ENCODE peak calls at places on chromosomes 7 and 10, in four cellular contexts. N is cardiac muscle cell, X is psoas muscle, V is H1. G is an unnamed sample.

GRCh38 chr7:45368129-45368807 is 205.9 kb upstream of the ADCY1 start:
- DNase-seq in N (no peak), X (no peak), V (no peak), G (no peak)

GRCh38 chr7:26090927-26091519 is 61.0 kb upstream of the NFE2L3 start:
- DNase-seq in N (peak; percentile 69), X (no peak), V (no peak), G (peak; percentile 42)

GRCh38 chr7:41188163-41189130 is 514.4 kb downstream of the INHBA start:
- DNase-seq in N (no peak), X (no peak), V (no peak), G (no peak)

GRCh38 chr10:113047963-113048781 is 98.1 kb downstream of the TCF7L2 start:
- DNase-seq in N (no peak), X (no peak), V (no peak), G (no peak)

GRCh38 chr7:107711301-107711700 is 32.6 kb upstream of the CBLL1 start:
- DNase-seq in N (no peak), X (no peak), V (no peak), G (no peak)

GRCh38 chr10:73920084-73920483 is 9.2 kb downstream of the PLAU start:
- DNase-seq in N (no peak), X (peak; percentile 68), V (no peak), G (no peak)

GRCh38 chr7:105016083-105017075 is 2.4 kb downstream of the KMT2E start:
- DNase-seq in N (no peak), X (no peak), V (no peak), G (no peak)

GRCh38 chr7:97179454-97180104 is 62.1 kb downstream of the SDHAF3 start:
- DNase-seq in N (peak; percentile 71), X (no peak), V (peak; percentile 17), G (peak; percentile 49)

GRCh38 chr7:127765150-127765549 is 113.2 kb downstream of the SND1 start:
- DNase-seq in N (no peak), X (no peak), V (no peak), G (no peak)

GRCh38 chr10:80553436-80553835 is 15.7 kb downstream of the SH2D4B start:
- DNase-seq in N (no peak), X (no peak), V (no peak), G (no peak)

GRCh38 chr10:89310092-89310886 is 8.4 kb downstream of the IFIT2 start:
- DNase-seq in N (no peak), X (no peak), V (no peak), G (no peak)

GRCh38 chr7:43536773-43537172 is 46.1 kb upstream of the STK17A start:
- DNase-seq in N (no peak), X (no peak), V (no peak), G (no peak)

GRCh38 chr10:58981051-58981450 is 195.4 kb upstream of the PHYHIPL start:
- DNase-seq in N (peak; percentile 3), X (no peak), V (no peak), G (no peak)

GRCh38 chr10:101292194-101293006 is 61.6 kb upstream of the BTRC start:
- DNase-seq in N (peak; percentile 52), X (no peak), V (no peak), G (no peak)

GRCh38 chr7:140214075-140214684 is 37.4 kb upstream of the KDM7A start:
- DNase-seq in N (no peak), X (peak; percentile 29), V (no peak), G (no peak)

GRCh38 chr10:26675873-26676257 is 21.6 kb upstream of the PDSS1 start:
- DNase-seq in N (no peak), X (no peak), V (no peak), G (no peak)

GRCh38 chr10:104479906-104480579 is 126.4 kb downstream of the CFAP58 start:
- DNase-seq in N (no peak), X (no peak), V (no peak), G (no peak)

GRCh38 chr10:92240289-92241157 is 50.4 kb downstream of the CPEB3 start:
- DNase-seq in N (peak; percentile 79), X (peak; percentile 26), V (no peak), G (peak; percentile 49)

GRCh38 chr10:1550291-1550595 is 187.1 kb downstream of the ADARB2 start:
- DNase-seq in N (no peak), X (no peak), V (no peak), G (no peak)

GRCh38 chr7:90771281-90771680 is 175.2 kb downstream of the CDK14 start:
- DNase-seq in N (no peak), X (no peak), V (no peak), G (no peak)

GRCh38 chr7:147564771-147565476 is 1025.6 kb upstream of the C7orf33 start:
- DNase-seq in N (no peak), X (no peak), V (no peak), G (no peak)

GRCh38 chr10:22308390-22308789 is 7.8 kb upstream of the COMMD3 start:
- DNase-seq in N (no peak), X (no peak), V (no peak), G (no peak)

GRCh38 chr10:125102821-125103220 is 57.5 kb downstream of the CTBP2 start:
- DNase-seq in N (no peak), X (no peak), V (no peak), G (no peak)

GRCh38 chr10:52706347-52707070 is 66.1 kb downstream of the MBL2 start:
- DNase-seq in N (no peak), X (no peak), V (no peak), G (no peak)

GRCh38 chr10:71223365-71224058 is 11.1 kb downstream of the UNC5B start:
- DNase-seq in N (no peak), X (no peak), V (no peak), G (no peak)

GRCh38 chr7:155373359-155374273 is 75.9 kb downstream of the INSIG1 start:
- DNase-seq in N (no peak), X (no peak), V (no peak), G (no peak)

GRCh38 chr7:45402480-45403218 is 171.5 kb upstream of the ADCY1 start:
- DNase-seq in N (no peak), X (no peak), V (no peak), G (no peak)

GRCh38 chr10:60615551-60615950 is 162.7 kb upstream of the CDK1 start:
- DNase-seq in N (no peak), X (no peak), V (no peak), G (no peak)

GRCh38 chr7:115009139-115009538 is 87.2 kb downstream of the MDFIC start:
- DNase-seq in N (no peak), X (no peak), V (no peak), G (peak; percentile 50)

GRCh38 chr7:132485600-132486594 is 90.4 kb downstream of the PLXNA4 start:
- DNase-seq in N (peak; percentile 26), X (peak; percentile 45), V (no peak), G (peak; percentile 80)
- H3K4me3 ChIP-seq in N (no peak overlapping the region), X (no peak overlapping the region), V (no peak overlapping the region), G (no peak overlapping the region)

GRCh38 chr7:68272507-68272906 is 1275.9 kb downstream of the TYW1 start:
- DNase-seq in N (no peak), X (no peak), V (no peak), G (no peak)
- H3K9me3 ChIP-seq in N (no peaks in the 10 kb centered on the region), X (no peaks in the 10 kb centered on the region), V (no peaks in the 10 kb centered on the region), G (no peaks in the 10 kb centered on the region)

GRCh38 chr7:100823534-100823933 is 3.8 kb downstream of the EPHB4 start:
- DNase-seq in N (no peak), X (no peak), V (no peak), G (no peak)

GRCh38 chr7:100823140-100823525 is 4.2 kb downstream of the EPHB4 start:
- DNase-seq in N (no peak), X (no peak), V (no peak), G (no peak)

GRCh38 chr7:100825215-100825671 is 2.1 kb downstream of the EPHB4 start:
- DNase-seq in N (peak; percentile 26), X (no peak), V (no peak), G (no peak)

GRCh38 chr7:100825760-100826545 is 1.4 kb downstream of the EPHB4 start:
- DNase-seq in N (peak; percentile 53), X (no peak), V (no peak), G (no peak)

DNA sequence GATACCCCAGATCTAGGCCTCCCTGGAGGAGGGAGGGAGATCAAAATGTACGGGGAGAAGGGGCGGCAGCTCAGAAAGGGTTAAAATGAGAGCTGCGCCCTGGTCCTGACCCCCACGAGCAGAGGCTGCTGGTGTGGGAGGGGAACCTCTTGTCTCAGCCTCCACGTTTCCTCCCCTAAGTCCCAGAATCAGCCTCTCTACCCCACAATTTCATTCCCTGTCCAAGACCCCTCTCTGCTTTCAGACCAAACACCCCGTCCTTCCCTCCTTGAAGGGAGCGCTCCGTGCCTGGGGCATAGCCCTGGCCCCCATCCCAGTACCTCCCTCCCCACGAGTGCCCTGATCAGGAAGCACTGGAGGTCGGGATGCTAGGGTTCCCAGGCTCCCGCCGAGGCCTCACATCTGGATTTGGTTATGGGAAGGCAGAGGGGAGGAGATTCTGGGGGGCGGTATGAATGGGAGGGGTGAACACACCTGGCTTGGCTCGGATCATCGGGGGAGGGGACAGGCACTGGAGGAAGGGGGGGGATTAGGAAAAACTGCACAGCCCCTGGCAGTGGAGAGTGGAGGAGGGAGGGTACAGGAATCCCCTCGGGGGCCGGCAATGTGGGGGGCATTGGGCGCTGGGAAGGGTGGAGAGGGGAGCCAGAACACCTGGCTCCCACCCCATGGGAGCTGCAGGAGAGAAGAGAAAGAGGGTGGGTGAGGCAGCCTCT is 2.7 kb downstream of the EPHB4 start:
- DNase-seq in N (no peak), X (no peak), V (no peak), G (no peak)
- H3K36me3 ChIP-seq in N (peaks cover 22% of the 10 kb centered on the region), X (no peaks in the 10 kb centered on the region), V (peaks cover 41% of the 10 kb centered on the region), G (no peaks in the 10 kb centered on the region)

GRCh38 chr10:132447446-132448247 is 50.6 kb downstream of the PWWP2B start:
- DNase-seq in N (no peak), X (no peak), V (no peak), G (peak; percentile 93)
- H3K4me3 ChIP-seq in N (no peak overlapping the region), X (no peak overlapping the region), V (no peak overlapping the region), G (peak overlapping the region; percentile 51)

DNA sequence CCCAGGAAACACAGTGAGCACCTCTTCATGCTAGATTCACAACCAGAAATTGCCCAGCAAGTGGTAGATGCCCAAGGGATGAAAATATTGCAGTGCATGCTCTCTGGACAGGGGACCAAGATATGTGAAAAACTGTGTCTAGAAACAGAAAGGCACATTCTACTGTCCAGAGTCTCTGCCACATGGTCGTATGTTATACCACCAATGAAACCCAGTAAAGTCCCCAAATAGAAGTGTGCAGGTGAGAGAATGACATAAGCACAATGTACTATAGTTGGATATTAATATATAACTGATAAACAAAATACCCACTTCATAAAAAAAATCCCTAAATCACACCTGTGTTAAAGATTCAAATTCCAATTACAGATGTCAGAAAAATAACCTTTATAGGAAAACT is 43.8 kb downstream of the RASGEF1A start:
- DNase-seq in N (no peak), X (no peak), V (no peak), G (no peak)
- H3K9me3 ChIP-seq in N (no peaks in the 10 kb centered on the region), X (no peaks in the 10 kb centered on the region), V (no peaks in the 10 kb centered on the region), G (no peaks in the 10 kb centered on the region)

GRCh38 chr10:99403674-99404073 is 26.8 kb downstream of the GOT1 start:
- DNase-seq in N (no peak), X (no peak), V (no peak), G (no peak)

GRCh38 chr10:99410876-99411275 is 19.5 kb downstream of the GOT1 start:
- DNase-seq in N (no peak), X (no peak), V (no peak), G (no peak)

GRCh38 chr10:99411546-99411945 is 18.9 kb downstream of the GOT1 start:
- DNase-seq in N (no peak), X (no peak), V (no peak), G (no peak)

GRCh38 chr10:99412100-99412499 is 18.3 kb downstream of the GOT1 start:
- DNase-seq in N (no peak), X (no peak), V (no peak), G (no peak)

GRCh38 chr10:99406149-99406548 is 24.3 kb downstream of the GOT1 start:
- DNase-seq in N (no peak), X (no peak), V (no peak), G (no peak)
- H3K36me3 ChIP-seq in N (peaks cover 36% of the 10 kb centered on the region), X (peaks cover 14% of the 10 kb centered on the region), V (peaks cover 44% of the 10 kb centered on the region), G (peaks cover 42% of the 10 kb centered on the region)